ENCODE peak calls at places on chromosomes 2 and 18, in five cellular contexts. V, G, T, B and K are unnamed samples.

GRCh38 chr2:52072949-52073348 is 1041.0 kb upstream of the NRXN1 start:
- DNase-seq in V (no peak), G (no peak), T (no peak), B (no peak), K (no peak)

GRCh38 chr2:69917854-69918253 is 2.9 kb downstream of the MXD1 start:
- DNase-seq in V (peak), G (no peak), T (no peak), B (peak), K (no peak)

GRCh38 chr2:36538345-36538744 is 59.6 kb downstream of the FEZ2 start:
- DNase-seq in V (no peak), G (no peak), T (no peak), B (no peak), K (no peak)

GRCh38 chr2:28164280-28164801 is 228.3 kb upstream of the FOSL2 start:
- DNase-seq in V (no peak), G (peak), T (no peak), B (no peak), K (no peak)

GRCh38 chr2:138689705-138690104 is 90.5 kb downstream of the NXPH2 start:
- DNase-seq in V (no peak), G (no peak), T (no peak), B (no peak), K (no peak)

GRCh38 chr2:71742953-71743601 is 289.7 kb downstream of the DYSF start:
- DNase-seq in V (peak), G (peak), T (no peak), B (peak), K (no peak)

GRCh38 chr2:160290590-160290989 is 90.5 kb upstream of the ITGB6 start:
- DNase-seq in V (no peak), G (no peak), T (no peak), B (no peak), K (no peak)

GRCh38 chr2:23385748-23386421 is 906 bp downstream of the KLHL29 start:
- DNase-seq in V (peak), G (peak), T (peak), B (no peak), K (no peak)

GRCh38 chr18:58615150-58616132 is 13.4 kb downstream of the ALPK2 start:
- DNase-seq in V (no peak), G (no peak), T (no peak), B (no peak), K (no peak)

GRCh38 chr2:210593166-210593565 is 36.8 kb downstream of the CPS1 start:
- DNase-seq in V (no peak), G (peak), T (no peak), B (no peak), K (no peak)

GRCh38 chr2:156947261-156947660 is 310.2 kb upstream of the GALNT5 start:
- DNase-seq in V (peak), G (no peak), T (no peak), B (no peak), K (no peak)

GRCh38 chr2:199738723-199739412 is 112.1 kb downstream of the FTCDNL1 start:
- DNase-seq in V (peak), G (no peak), T (no peak), B (no peak), K (no peak)

GRCh38 chr2:130872276-130873125 is 35.8 kb downstream of the ARHGEF4 start:
- DNase-seq in V (no peak), G (peak), T (no peak), B (no peak), K (no peak)

GRCh38 chr2:45432406-45432805 is 178.7 kb downstream of the SRBD1 start:
- DNase-seq in V (peak), G (no peak), T (no peak), B (no peak), K (no peak)

GRCh38 chr2:67564076-67564475 is 166.9 kb downstream of the ETAA1 start:
- DNase-seq in V (peak), G (no peak), T (no peak), B (no peak), K (no peak)

GRCh38 chr2:218026676-218027425 is 24.1 kb upstream of the TNS1 start:
- DNase-seq in V (no peak), G (no peak), T (no peak), B (no peak), K (no peak)

GRCh38 chr18:11002277-11002676 is 147.1 kb downstream of the PIEZO2 start:
- DNase-seq in V (no peak), G (no peak), T (no peak), B (no peak), K (no peak)

GRCh38 chr2:222024934-222025890 is 273.6 kb downstream of the PAX3 start:
- DNase-seq in V (peak), G (peak), T (no peak), B (peak), K (no peak)

GRCh38 chr2:86225581-86225980 is 26.3 kb downstream of the MRPL35 start:
- DNase-seq in V (peak), G (no peak), T (peak), B (peak), K (no peak)

GRCh38 chr2:168848220-168848619 is 42.0 kb downstream of the SPC25 start:
- DNase-seq in V (no peak), G (peak), T (no peak), B (no peak), K (no peak)

GRCh38 chr2:172943992-172944793 is 131.5 kb upstream of the MAP3K20 start:
- DNase-seq in V (no peak), G (no peak), T (no peak), B (no peak), K (no peak)

GRCh38 chr2:50148632-50149031 is 883.3 kb downstream of the NRXN1 start:
- DNase-seq in V (no peak), G (no peak), T (no peak), B (no peak), K (no peak)

GRCh38 chr2:232551289-232551688 is 800 bp downstream of the EIF4E2 start:
- DNase-seq in V (no peak), G (no peak), T (no peak), B (no peak), K (no peak)

GRCh38 chr2:37156857-37157714 is at the start of gene EIF2AK2:
- DNase-seq in V (peak), G (peak), T (peak), B (no peak), K (peak)

GRCh38 chr2:19349911-19350677 is 8.3 kb downstream of the OSR1 start:
- DNase-seq in V (no peak), G (peak), T (peak), B (no peak), K (no peak)

GRCh38 chr2:158695287-158695686 is 99.8 kb upstream of the DAPL1 start:
- DNase-seq in V (no peak), G (no peak), T (no peak), B (no peak), K (no peak)

GRCh38 chr2:217293607-217294006 is 433.7 kb upstream of the TNP1 start:
- DNase-seq in V (no peak), G (no peak), T (no peak), B (no peak), K (no peak)

GRCh38 chr2:109143214-109144187 is 14.5 kb downstream of the SH3RF3 start:
- DNase-seq in V (no peak), G (no peak), T (no peak), B (no peak), K (no peak)

GRCh38 chr2:138028538-138028937 is 64.3 kb downstream of the HNMT start:
- DNase-seq in V (no peak), G (no peak), T (peak), B (no peak), K (no peak)

GRCh38 chr2:130756041-130756720 is 841 bp downstream of the AMER3 start:
- DNase-seq in V (no peak), G (peak), T (peak), B (no peak), K (peak)

GRCh38 chr2:234492687-234493086 is 4.2 kb downstream of the ARL4C start:
- DNase-seq in V (no peak), G (no peak), T (no peak), B (no peak), K (no peak)

GRCh38 chr18:34871435-34871834 is 161.3 kb downstream of the DTNA start:
- DNase-seq in V (peak), G (peak), T (no peak), B (no peak), K (no peak)

GRCh38 chr2:135052997-135053474 is 944 bp downstream of the RAB3GAP1 start:
- DNase-seq in V (peak), G (no peak), T (no peak), B (no peak), K (no peak)

GRCh38 chr2:72864500-72864899 is 22.7 kb upstream of the SPR start:
- DNase-seq in V (peak), G (no peak), T (peak), B (no peak), K (no peak)